ENCODE peak calls at places on chromosomes 6 and 20, in four cellular contexts. Y is cardiac muscle cell; N is CD8-positive, alpha-beta T cell; M is fibroblast of lung. L is an unnamed sample.
A peak's percentile ranks its signal among the peaks of the same experiment; 100 is the strongest.

GRCh38 chr6:95723638-95724037 is 146.3 kb downstream of the MANEA start:
- DNase-seq in Y (no peak), N (no peak), M (no peak), L (peak; percentile 16)

GRCh38 chr6:111761783-111762312 is 111.4 kb downstream of the FYN start:
- DNase-seq in Y (peak; percentile 63), N (peak; percentile 42), M (no peak), L (no peak)

GRCh38 chr6:72413884-72414283 is 208.0 kb upstream of the KCNQ5 start:
- DNase-seq in Y (peak; percentile 10), N (no peak), M (no peak), L (no peak)

GRCh38 chr6:44386929-44387345 is 569 bp upstream of the CDC5L start:
- DNase-seq in Y (peak; percentile 60), N (no peak), M (no peak), L (no peak)

GRCh38 chr6:142886431-142887170 is 58.4 kb downstream of the HIVEP2 start:
- DNase-seq in Y (peak; percentile 59), N (no peak), M (peak; percentile 75), L (no peak)

GRCh38 chr20:50224553-50225255 is 34.1 kb downstream of the CEBPB start:
- DNase-seq in Y (peak; percentile 95), N (no peak), M (peak; percentile 95), L (no peak)

GRCh38 chr20:13990465-13990864 is at the start of gene SEL1L2:
- DNase-seq in Y (no peak), N (no peak), M (no peak), L (peak; percentile 13)

GRCh38 chr6:153108320-153108719 is 22.8 kb downstream of the RGS17 start:
- DNase-seq in Y (peak; percentile 53), N (no peak), M (peak; percentile 60), L (no peak)

GRCh38 chr6:167766986-167767714 is 59.6 kb upstream of the AFDN start:
- DNase-seq in Y (no peak), N (no peak), M (no peak), L (peak; percentile 53)

GRCh38 chr6:129667621-129668020 is 42.4 kb downstream of the ARHGAP18 start:
- DNase-seq in Y (peak; percentile 88), N (no peak), M (peak; percentile 53), L (no peak)

GRCh38 chr20:53003420-53003819 is 31.3 kb downstream of the TSHZ2 start:
- DNase-seq in Y (no peak), N (no peak), M (no peak), L (peak; percentile 67)

GRCh38 chr20:59412896-59413295 is 112.5 kb downstream of the EDN3 start:
- DNase-seq in Y (no peak), N (no peak), M (no peak), L (peak; percentile 46)

GRCh38 chr6:138310294-138310693 is 67.4 kb upstream of the SMIM28 start:
- DNase-seq in Y (peak; percentile 14), N (no peak), M (peak; percentile 31), L (no peak)

DNA sequence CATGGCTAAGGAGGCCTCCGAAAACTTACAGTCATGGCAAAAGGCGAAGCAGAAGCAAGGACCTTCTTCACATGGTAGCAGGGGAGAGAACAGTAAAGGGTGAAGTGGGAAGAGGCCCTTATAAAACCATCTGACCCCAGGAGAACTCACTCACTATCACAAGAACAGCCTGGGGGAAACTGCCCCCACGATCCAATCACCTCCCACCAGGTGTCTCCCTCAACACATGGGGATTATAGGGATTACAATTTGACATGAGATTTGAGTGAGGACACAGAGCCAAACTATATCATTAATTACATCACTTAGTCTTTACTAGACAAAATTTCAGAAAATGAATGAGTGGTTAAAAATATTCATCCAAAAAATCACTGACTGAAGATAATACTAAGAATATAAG is 453.6 kb downstream of the COL12A1 start:
- DNase-seq in Y (no peak), N (no peak), M (no peak), L (no peak)
- TF ChIP-seq CTCF in Y (no peak), N (no peak), M (no peak), L (no peak)

DNA sequence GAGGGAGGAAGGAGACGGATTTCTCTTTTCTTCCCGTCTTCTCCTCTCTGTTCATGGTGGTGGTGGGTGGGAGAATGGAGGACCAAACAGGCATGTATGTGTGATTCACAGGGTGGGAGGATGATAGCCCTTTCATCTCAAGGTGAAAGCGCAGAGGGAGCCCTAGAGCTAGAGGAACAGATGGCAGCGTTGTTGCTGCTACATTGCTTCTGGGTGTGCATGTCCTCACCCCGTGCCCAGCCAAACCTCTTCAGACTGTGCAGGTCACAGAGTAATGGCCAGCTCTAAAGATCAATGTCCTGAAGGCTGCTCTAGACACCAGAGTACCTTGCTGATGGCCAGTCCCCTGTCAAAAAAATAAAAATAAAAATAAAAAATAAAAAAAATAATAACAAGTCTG is 301.8 kb downstream of the TBC1D7 start:
- DNase-seq in Y (no peak), N (no peak), M (no peak), L (peak; percentile 71)
- H3K4me3 ChIP-seq in Y (no peak overlapping the region), N (no peak overlapping the region), M (no peak overlapping the region), L (no peak overlapping the region)

GRCh38 chr6:12148841-12149240 is 136.7 kb downstream of the HIVEP1 start:
- DNase-seq in Y (no peak), N (no peak), M (no peak), L (no peak)
- H3K9me3 ChIP-seq in Y (no peaks in the 10 kb centered on the region), N (no peaks in the 10 kb centered on the region), M (no peaks in the 10 kb centered on the region), L (no peaks in the 10 kb centered on the region)

DNA sequence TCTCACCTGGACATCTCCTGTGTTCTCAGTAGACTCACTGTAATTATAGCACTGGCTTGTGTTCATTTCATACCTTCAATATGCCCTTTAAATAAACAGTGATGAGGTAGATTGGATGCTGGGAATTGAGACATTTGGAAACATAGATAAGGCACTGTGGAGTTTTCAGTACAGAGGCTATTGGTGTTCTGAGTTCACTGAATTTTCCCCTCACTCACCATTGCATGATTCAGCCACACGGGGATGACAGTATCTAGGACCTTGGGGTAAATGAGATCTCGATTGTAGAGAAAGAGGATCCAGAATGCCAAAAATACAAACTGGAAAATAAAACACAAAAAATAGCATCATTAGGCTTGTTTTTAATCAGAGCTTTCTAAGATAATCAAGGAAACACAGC is 12.5 kb downstream of the ADTRP start:
- DNase-seq in Y (peak; percentile 25), N (no peak), M (no peak), L (no peak)
- TF ChIP-seq CTCF in Y (peak; percentile 14), N (no peak), M (no peak), L (peak; percentile 10)

GRCh38 chr6:1605822-1606532 is 3.7 kb upstream of the FOXC1 start:
- DNase-seq in Y (no peak), N (no peak), M (peak; percentile 23), L (no peak)

GRCh38 chr6:1608222-1608975 is 1.3 kb upstream of the FOXC1 start:
- DNase-seq in Y (no peak), N (no peak), M (peak; percentile 28), L (peak; percentile 31)

GRCh38 chr6:1607557-1608221 is 2.0 kb upstream of the FOXC1 start:
- DNase-seq in Y (no peak), N (no peak), M (no peak), L (no peak)

GRCh38 chr6:1606533-1607235 is 3.0 kb upstream of the FOXC1 start:
- DNase-seq in Y (no peak), N (no peak), M (no peak), L (peak; percentile 18)

DNA sequence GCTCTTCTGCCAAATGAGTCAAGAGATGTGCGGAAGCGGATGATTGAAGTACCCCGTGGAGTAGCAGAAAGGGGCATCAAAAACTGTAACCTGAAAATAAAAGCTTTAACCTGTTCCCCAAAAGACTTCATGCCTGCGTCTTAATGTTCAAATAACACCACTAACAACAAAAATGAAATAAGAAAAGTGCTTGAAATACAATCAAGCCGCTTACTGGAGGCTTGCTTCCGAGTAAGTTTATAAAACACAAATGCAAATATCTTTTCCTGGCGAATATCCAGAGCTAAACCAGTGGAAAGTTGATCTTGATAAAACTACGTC is 2.5 kb upstream of the FOXC1 start:
- DNase-seq in Y (no peak), N (no peak), M (peak; percentile 28), L (no peak)
- H3K4me3 ChIP-seq in Y (peak overlapping the region; percentile 2), N (peak overlapping the region; percentile 2), M (no peak overlapping the region), L (no peak overlapping the region)

DNA sequence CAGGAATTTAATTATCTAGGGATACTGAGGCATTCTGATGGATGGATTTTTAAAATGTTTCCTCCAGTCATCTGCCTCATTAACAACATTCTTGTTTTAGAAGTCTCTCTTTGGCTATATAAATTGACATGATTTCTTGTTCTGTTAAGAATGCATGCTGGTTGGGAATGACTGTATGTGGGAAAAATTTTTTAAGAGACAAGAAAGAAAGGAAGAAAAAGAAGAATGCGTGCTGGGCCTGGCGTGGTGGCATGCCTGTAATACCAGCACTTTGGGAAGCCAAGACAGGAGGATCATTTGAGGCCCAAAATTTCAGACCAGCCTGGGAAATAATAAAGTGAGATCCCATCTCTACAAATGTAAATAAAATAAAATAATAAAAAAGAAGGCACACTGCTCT is 203.6 kb downstream of the GJA1 start:
- DNase-seq in Y (no peak), N (no peak), M (no peak), L (no peak)
- H3K9me3 ChIP-seq in Y (no peaks in the 10 kb centered on the region), N (no peaks in the 10 kb centered on the region), M (no peaks in the 10 kb centered on the region), L (peaks cover 3% of the 10 kb centered on the region)

GRCh38 chr20:42985628-42986027 is 204.1 kb downstream of the PTPRT start:
- DNase-seq in Y (no peak), N (no peak), M (no peak), L (no peak)
- TF ChIP-seq CTCF in Y (no peak), N (no peak), M (no peak), L (no peak)

DNA sequence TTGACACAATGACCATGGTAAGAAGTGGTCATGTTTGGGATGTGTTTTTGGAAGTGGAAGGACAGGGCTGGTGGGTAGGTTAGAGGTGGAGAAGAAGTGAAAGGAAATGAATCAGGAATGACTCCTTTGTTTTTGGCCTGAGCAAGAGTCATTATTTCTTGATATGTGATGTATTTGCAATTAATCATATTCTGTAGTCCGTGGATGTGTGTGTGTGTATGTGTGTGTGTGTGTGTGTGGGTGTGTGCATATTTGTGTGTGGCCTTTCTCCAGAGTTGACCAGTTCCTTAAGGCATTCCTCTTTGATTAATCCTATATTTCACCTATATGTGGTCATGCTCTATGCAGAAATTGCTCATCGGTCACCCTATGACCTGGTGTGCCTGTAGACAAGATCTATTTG is 130.7 kb downstream of the UTRN start:
- DNase-seq in Y (peak; percentile 57), N (no peak), M (peak; percentile 69), L (no peak)
- H3K4me3 ChIP-seq in Y (no peak overlapping the region), N (no peak overlapping the region), M (no peak overlapping the region), L (no peak overlapping the region)

DNA sequence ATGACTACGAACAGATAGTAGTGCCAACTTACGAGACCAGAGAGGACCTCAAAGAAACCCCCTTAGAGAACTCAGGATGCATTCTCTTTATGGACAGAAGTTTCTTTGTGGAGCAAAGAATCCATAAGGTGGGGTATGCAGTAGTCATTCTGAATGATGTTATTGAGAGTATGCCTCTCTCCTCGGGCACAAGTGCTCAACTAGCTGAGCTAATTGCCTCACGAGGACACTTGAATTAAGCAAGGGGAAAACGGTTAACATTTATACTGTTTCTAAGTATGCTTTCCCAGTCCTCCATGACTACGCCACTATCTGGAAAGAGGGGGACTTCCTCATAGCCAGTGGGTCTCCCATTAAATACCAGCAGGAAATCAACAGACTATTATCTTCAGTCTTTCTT is 25.6 kb downstream of the MC3R start:
- DNase-seq in Y (no peak), N (no peak), M (no peak), L (no peak)
- H3K9me3 ChIP-seq in Y (no peaks in the 10 kb centered on the region), N (no peaks in the 10 kb centered on the region), M (no peaks in the 10 kb centered on the region), L (no peaks in the 10 kb centered on the region)

L was measured in WERI-Rb-1.